ENCODE peak calls at places on chromosome 15, in four cellular contexts. S is cardiac muscle cell, Y is fibroblast of lung, I is EH. U is an unnamed sample.

GRCh38 chr15:42494998-42495360 is 455 bp upstream of the SNAP23 start:
- DNase-seq in I (peak), Y (peak), S (peak), U (no peak)

GRCh38 chr15:62648954-62649353 is 393.6 kb upstream of the TPM1 start:
- DNase-seq in S (peak), Y (peak), I (peak), U (no peak)

GRCh38 chr15:60090747-60091146 is 86.6 kb downstream of the FOXB1 start:
- DNase-seq in I (no peak), Y (no peak), S (no peak), U (no peak)

GRCh38 chr15:60301024-60301423 is 96.8 kb downstream of the ANXA2 start:
- DNase-seq in Y (no peak), S (no peak), I (peak), U (no peak)

GRCh38 chr15:62071711-62072308 is 5.0 kb downstream of the C2CD4A start:
- DNase-seq in Y (peak), I (peak), S (peak), U (no peak)

GRCh38 chr15:85284497-85284896 is 95.9 kb upstream of the AKAP13 start:
- DNase-seq in Y (no peak), S (no peak), I (no peak), U (no peak)

GRCh38 chr15:34122771-34123183 is 20.9 kb downstream of the PGBD4 start:
- DNase-seq in S (peak), Y (peak), I (peak), U (no peak)

GRCh38 chr15:58212909-58213526 is 74.8 kb downstream of the AQP9 start:
- DNase-seq in S (peak), Y (peak), I (peak), U (no peak)

GRCh38 chr15:91482799-91483198 is 370.7 kb upstream of the SLCO3A1 start:
- DNase-seq in Y (no peak), S (no peak), I (no peak), U (no peak)

GRCh38 chr15:69338535-69339213 is 40.0 kb downstream of the PAQR5 start:
- DNase-seq in S (no peak), Y (no peak), I (peak), U (no peak)

GRCh38 chr15:31974154-31974794 is 56.0 kb upstream of the CHRNA7 start:
- DNase-seq in S (no peak), I (no peak), Y (no peak), U (no peak)

GRCh38 chr15:94346272-94346671 is 114.9 kb downstream of the MCTP2 start:
- DNase-seq in S (peak), Y (peak), I (no peak), U (no peak)